ENCODE peak calls at places on chromosomes 5 and 9, in five cellular contexts. One of them, this sample, is unnamed.

GRCh38 chr5:102547659-102548058 is 48.9 kb upstream of the SLCO6A1 start:
- DNase-seq in heart right ventricle: no peak
- DNase-seq in HS-27A: no peak
- DNase-seq in fibroblast of the conjunctiva: no peak
- DNase-seq in tibial artery: no peak
- DNase-seq in this sample: no peak

GRCh38 chr5:125492977-125493376 is 746.5 kb upstream of the ZNF608 start:
- DNase-seq in heart right ventricle: no peak
- DNase-seq in HS-27A: no peak
- DNase-seq in fibroblast of the conjunctiva: no peak
- DNase-seq in tibial artery: no peak
- DNase-seq in this sample: no peak

GRCh38 chr5:135457424-135458071 is 5.4 kb upstream of the TIFAB start:
- DNase-seq in heart right ventricle: peak; percentile 43
- DNase-seq in HS-27A: no peak
- DNase-seq in fibroblast of the conjunctiva: peak; percentile 23
- DNase-seq in tibial artery: no peak
- DNase-seq in this sample: no peak

GRCh38 chr5:82694886-82695285 is 382.3 kb downstream of the TMEM167A start:
- DNase-seq in heart right ventricle: no peak
- DNase-seq in HS-27A: no peak
- DNase-seq in fibroblast of the conjunctiva: no peak
- DNase-seq in tibial artery: no peak
- DNase-seq in this sample: no peak

GRCh38 chr5:178895615-178896571 is at the start of gene ZFP2:
- DNase-seq in heart right ventricle: peak; percentile 57
- DNase-seq in HS-27A: no peak
- DNase-seq in fibroblast of the conjunctiva: peak; percentile 5
- DNase-seq in tibial artery: peak; percentile 38
- DNase-seq in this sample: no peak

GRCh38 chr5:126805108-126805507 is 28.2 kb downstream of the LMNB1 start:
- DNase-seq in heart right ventricle: no peak
- DNase-seq in HS-27A: no peak
- DNase-seq in fibroblast of the conjunctiva: peak; percentile 23
- DNase-seq in tibial artery: no peak
- DNase-seq in this sample: no peak

GRCh38 chr5:68074048-68074632 is 141.4 kb upstream of the PIK3R1 start:
- DNase-seq in heart right ventricle: no peak
- DNase-seq in HS-27A: no peak
- DNase-seq in fibroblast of the conjunctiva: no peak
- DNase-seq in tibial artery: no peak
- DNase-seq in this sample: no peak

GRCh38 chr5:148750614-148751013 is 75.8 kb upstream of the ADRB2 start:
- DNase-seq in heart right ventricle: no peak
- DNase-seq in HS-27A: no peak
- DNase-seq in fibroblast of the conjunctiva: no peak
- DNase-seq in tibial artery: no peak
- DNase-seq in this sample: no peak

GRCh38 chr9:121297414-121297813 is 29.5 kb downstream of the GSN start:
- DNase-seq in heart right ventricle: no peak
- DNase-seq in HS-27A: no peak
- DNase-seq in fibroblast of the conjunctiva: no peak
- DNase-seq in tibial artery: no peak
- DNase-seq in this sample: no peak

GRCh38 chr9:86637515-86637914 is 283.3 kb upstream of the TUT7 start:
- DNase-seq in heart right ventricle: peak; percentile 26
- DNase-seq in HS-27A: no peak
- DNase-seq in fibroblast of the conjunctiva: peak; percentile 30
- DNase-seq in tibial artery: no peak
- DNase-seq in this sample: no peak

GRCh38 chr9:99559776-99560175 is 261.9 kb upstream of the NR4A3 start:
- DNase-seq in heart right ventricle: no peak
- DNase-seq in HS-27A: no peak
- DNase-seq in fibroblast of the conjunctiva: no peak
- DNase-seq in tibial artery: no peak
- DNase-seq in this sample: no peak

GRCh38 chr5:157575096-157575872 is at the start of gene ADAM19:
- DNase-seq in heart right ventricle: peak; percentile 32
- DNase-seq in HS-27A: peak; percentile 12
- DNase-seq in fibroblast of the conjunctiva: no peak
- DNase-seq in tibial artery: peak; percentile 66
- DNase-seq in this sample: no peak

GRCh38 chr9:18404482-18405029 is 69.4 kb upstream of the ADAMTSL1 start:
- DNase-seq in heart right ventricle: no peak
- DNase-seq in HS-27A: no peak
- DNase-seq in fibroblast of the conjunctiva: no peak
- DNase-seq in tibial artery: no peak
- DNase-seq in this sample: no peak

GRCh38 chr5:78634634-78635033 is 13.9 kb downstream of the LHFPL2 start:
- DNase-seq in heart right ventricle: no peak
- DNase-seq in HS-27A: no peak
- DNase-seq in fibroblast of the conjunctiva: no peak
- DNase-seq in tibial artery: no peak
- DNase-seq in this sample: no peak

GRCh38 chr9:100105861-100106260 is 6.8 kb downstream of the INVS start:
- DNase-seq in heart right ventricle: no peak
- DNase-seq in HS-27A: no peak
- DNase-seq in fibroblast of the conjunctiva: no peak
- DNase-seq in tibial artery: no peak
- DNase-seq in this sample: no peak

GRCh38 chr5:43389679-43390329 is 22.4 kb downstream of the CCL28 start:
- DNase-seq in heart right ventricle: peak; percentile 50
- DNase-seq in HS-27A: peak; percentile 64
- DNase-seq in fibroblast of the conjunctiva: peak; percentile 92
- DNase-seq in tibial artery: peak; percentile 58
- DNase-seq in this sample: no peak

GRCh38 chr5:1479581-1480188 is 34.4 kb upstream of the SLC6A3 start:
- DNase-seq in heart right ventricle: no peak
- DNase-seq in HS-27A: no peak
- DNase-seq in fibroblast of the conjunctiva: peak; percentile 32
- DNase-seq in tibial artery: peak; percentile 58
- DNase-seq in this sample: no peak